ENCODE peak calls at places on chromosome 3, in nine cellular contexts. T, S, P, A, C, Q, J, R and X are unnamed samples.

GRCh38 chr3:129313415-129313982 is 34.8 kb downstream of the HMCES start:
- ATAC-seq in Q (no peak), S (peak; percentile 21), C (no peak), J (no peak), R (peak; percentile 6), T (no peak), P (no peak), A (no peak), X (no peak)

GRCh38 chr3:24890012-24890411 is 395.4 kb upstream of the THRB start:
- ATAC-seq in C (no peak), T (no peak), P (peak; percentile 39), Q (peak; percentile 93), R (no peak), J (no peak), S (no peak), A (no peak), X (no peak)

GRCh38 chr3:178748874-178749273 is 212.6 kb downstream of the KCNMB2 start:
- ATAC-seq in S (no peak), R (no peak), Q (no peak), C (no peak), A (no peak), J (no peak), T (no peak), P (no peak), X (no peak)

GRCh38 chr3:182241777-182242556 is 530.2 kb downstream of the SOX2 start:
- ATAC-seq in J (peak; percentile 35), A (no peak), T (peak; percentile 95), R (no peak), S (no peak), Q (peak; percentile 77), C (no peak), P (peak; percentile 73), X (peak; percentile 95)

GRCh38 chr3:45536316-45536715 is 58.2 kb upstream of the LIMD1 start:
- ATAC-seq in Q (peak; percentile 34), P (no peak), S (no peak), T (no peak), C (no peak), J (no peak), R (no peak), A (no peak), X (no peak)

GRCh38 chr3:166606988-166607387 is 769.8 kb upstream of the BCHE start:
- ATAC-seq in C (no peak), Q (no peak), S (no peak), T (no peak), P (no peak), J (no peak), R (no peak), A (no peak), X (no peak)

GRCh38 chr3:39568508-39568907 is 101.0 kb downstream of the MOBP start:
- ATAC-seq in Q (no peak), T (peak; percentile 46), R (no peak), C (no peak), J (no peak), S (no peak), A (no peak), P (no peak), X (no peak)

GRCh38 chr3:151431940-151432339 is 28.9 kb downstream of the IGSF10 start:
- ATAC-seq in A (no peak), S (no peak), T (no peak), J (no peak), R (no peak), Q (peak; percentile 62), P (no peak), C (no peak), X (no peak)

GRCh38 chr3:194225988-194226663 is 90.2 kb downstream of the HES1 start:
- ATAC-seq in S (no peak), T (no peak), J (no peak), R (no peak), C (no peak), A (no peak), Q (no peak), P (no peak), X (no peak)

GRCh38 chr3:18618723-18619122 is 193.6 kb upstream of the SATB1 start:
- ATAC-seq in S (no peak), C (no peak), Q (no peak), A (no peak), P (no peak), T (no peak), R (no peak), J (no peak), X (no peak)

GRCh38 chr3:41244620-41245336 is 45.5 kb downstream of the CTNNB1 start:
- ATAC-seq in C (peak; percentile 19), R (peak; percentile 18), T (peak; percentile 36), J (peak; percentile 12), P (peak; percentile 12), A (no peak), S (no peak), Q (no peak), X (no peak)

GRCh38 chr3:106488288-106488687 is 619.5 kb upstream of the CBLB start:
- ATAC-seq in C (no peak), Q (no peak), S (no peak), R (no peak), A (no peak), T (peak; percentile 53), P (no peak), J (no peak), X (no peak)

GRCh38 chr3:93988283-93988682 is 8.3 kb downstream of the ARL13B start:
- ATAC-seq in J (no peak), S (no peak), Q (peak; percentile 43), P (no peak), T (no peak), C (no peak), A (no peak), R (no peak), X (no peak)

GRCh38 chr3:365268-365667 is 168.7 kb downstream of the CHL1 start:
- ATAC-seq in S (no peak), A (no peak), T (no peak), R (no peak), P (no peak), Q (no peak), C (no peak), J (no peak), X (no peak)